ENCODE peak calls at places on chromosomes 16 and 17, in nine cellular contexts. N is body of pancreas, I is breast epithelium, W is transverse colon, C is tibial nerve, M is upper lobe of left lung, Q is sigmoid colon, J is esophagus squamous epithelium, H is spleen. K is an unnamed sample. For H3K9me3, the result is how much of the 10 kb centered on the place peaks cover.

GRCh38 chr16:78608305-78608776 is 508.9 kb downstream of the WWOX start:
- DNase-seq in N (no peak), I (no peak), W (peak), C (no peak), M (no peak), Q (peak), J (no peak), H (no peak), K (peak)

GRCh38 chr17:8865385-8865784 is 2.1 kb downstream of the PIK3R6 start:
- DNase-seq in N (no peak), I (no peak), W (no peak), C (no peak), M (no peak), Q (no peak), J (no peak), H (no peak), K (no peak)

GRCh38 chr17:18988546-18989173 is 15.9 kb downstream of the FAM83G start:
- DNase-seq in N (peak), I (no peak), W (peak), C (no peak), M (peak), Q (no peak), J (no peak), H (no peak), K (no peak)

GRCh38 chr16:13291934-13292333 is 390.5 kb downstream of the SHISA9 start:
- DNase-seq in N (no peak), I (no peak), W (no peak), C (no peak), M (no peak), Q (no peak), J (no peak), H (no peak), K (no peak)

GRCh38 chr16:88442811-88443576 is 10.1 kb upstream of the ZFPM1 start:
- DNase-seq in N (peak), I (peak), W (peak), C (peak), M (peak), Q (peak), J (no peak), H (peak), K (peak)

GRCh38 chr17:77424585-77425344 is 284.0 kb downstream of the SEC14L1 start:
- DNase-seq in N (peak), I (peak), W (peak), C (peak), M (peak), Q (peak), J (no peak), H (peak), K (peak)

GRCh38 chr17:61208301-61209098 is 191.1 kb upstream of the TBX2 start:
- DNase-seq in N (no peak), I (no peak), W (no peak), C (no peak), M (no peak), Q (no peak), J (no peak), H (no peak), K (no peak)

GRCh38 chr17:37792787-37793186 is 47.9 kb upstream of the HNF1B start:
- DNase-seq in N (no peak), I (no peak), W (no peak), C (no peak), M (no peak), Q (no peak), J (no peak), H (no peak), K (no peak)

GRCh38 chr16:87330646-87331045 is 13.5 kb upstream of the C16orf95 start:
- DNase-seq in N (no peak), I (no peak), W (no peak), C (no peak), M (peak), Q (no peak), J (no peak), H (peak), K (no peak)

GRCh38 chr17:77963441-77963840 is 4.9 kb downstream of the TNRC6C start:
- DNase-seq in N (peak), I (peak), W (peak), C (peak), M (no peak), Q (peak), J (no peak), H (no peak), K (no peak)

GRCh38 chr17:74008196-74008595 is 195.3 kb upstream of the RPL38 start:
- DNase-seq in N (no peak), I (no peak), W (peak), C (no peak), M (no peak), Q (no peak), J (no peak), H (no peak), K (no peak)

GRCh38 chr16:82452002-82452741 is 174.6 kb upstream of the CDH13 start:
- DNase-seq in N (no peak), I (no peak), W (no peak), C (no peak), M (no peak), Q (no peak), J (no peak), H (no peak), K (no peak)

GRCh38 chr17:13931752-13932477 is 137.4 kb upstream of the COX10 start:
- DNase-seq in N (peak), I (peak), W (peak), C (peak), M (no peak), Q (peak), J (peak), H (peak), K (peak)

GRCh38 chr16:54026456-54026855 is 260.1 kb downstream of the IRX3 start:
- DNase-seq in N (no peak), I (no peak), W (no peak), C (no peak), M (no peak), Q (no peak), J (no peak), H (no peak), K (no peak)

GRCh38 chr17:45641541-45641940 is 142.6 kb upstream of the CRHR1 start:
- DNase-seq in N (no peak), I (no peak), W (no peak), C (no peak), M (peak), Q (no peak), J (no peak), H (no peak), K (no peak)

GRCh38 chr17:79224903-79225302 is 150.3 kb downstream of the ENGASE start:
- DNase-seq in N (no peak), I (no peak), W (no peak), C (no peak), M (no peak), Q (no peak), J (no peak), H (no peak), K (no peak)

GRCh38 chr16:88292007-88292940 is 90.5 kb upstream of the ZNF469 start:
- DNase-seq in N (no peak), I (no peak), W (no peak), C (no peak), M (no peak), Q (no peak), J (no peak), H (peak), K (no peak)

GRCh38 chr17:10661377-10661906 is 4.3 kb upstream of the MYH3 start:
- DNase-seq in N (no peak), I (no peak), W (no peak), C (no peak), M (no peak), Q (no peak), J (no peak), H (no peak), K (no peak)

GRCh38 chr16:85687651-85688471 is 893 bp downstream of the GINS2 start:
- DNase-seq in N (no peak), I (no peak), W (peak), C (no peak), M (peak), Q (no peak), J (no peak), H (peak), K (no peak)

GRCh38 chr17:17779015-17779611 is 57.7 kb downstream of the SREBF1 start:
- DNase-seq in N (no peak), I (no peak), W (no peak), C (no peak), M (no peak), Q (no peak), J (no peak), H (no peak), K (peak)
- H3K27ac ChIP-seq in N (peak), I (peak), W (peak), C (peak), M (peak), Q (peak), J (peak), H (no peak), K (peak)

GRCh38 chr17:80261159-80261894 is 675 bp downstream of the RNF213 start:
- DNase-seq in N (peak), I (peak), W (peak), C (peak), M (peak), Q (peak), J (no peak), H (peak), K (peak)
- TF ChIP-seq POLR2A in N (peak), I (no peak), W (peak), C (no peak), M (no peak), Q (no peak), J (no peak), H (no peak), K (no peak)

GRCh38 chr17:22142091-22142490 is 449.8 kb downstream of the KCNJ18 start:
- DNase-seq in N (no peak), I (no peak), W (no peak), C (no peak), M (no peak), Q (no peak), J (no peak), H (no peak), K (no peak)

DNA sequence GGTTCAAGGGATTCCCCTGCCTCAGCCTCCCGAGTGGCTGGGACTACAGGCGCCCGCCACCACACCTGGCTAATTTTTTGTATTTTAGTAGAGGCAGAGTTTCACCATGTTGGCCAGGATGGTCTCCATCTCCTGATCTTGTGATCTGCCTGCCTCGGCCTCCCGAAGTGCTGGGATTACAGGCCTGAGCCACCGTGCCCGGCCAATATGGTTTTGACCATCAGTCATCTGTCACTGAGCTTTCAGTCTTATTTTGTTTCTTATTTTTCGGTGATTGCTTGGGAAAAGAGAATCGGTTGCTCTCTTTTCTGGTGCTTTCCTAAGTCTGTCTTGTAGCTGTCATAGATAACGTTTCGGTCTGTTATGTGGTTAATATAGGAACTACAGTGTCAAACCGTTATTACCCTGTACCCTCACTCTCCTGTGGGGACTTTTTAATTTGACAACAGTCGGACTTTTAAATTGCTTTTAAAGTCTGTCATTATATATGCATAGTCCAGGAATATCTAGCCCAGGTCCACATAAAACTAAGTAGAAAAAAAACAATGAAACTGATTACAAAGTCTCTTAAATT is 453.4 kb downstream of the KCNJ18 start:
- DNase-seq in N (no peak), I (no peak), W (no peak), C (no peak), M (peak), Q (no peak), J (no peak), H (no peak), K (no peak)
- H3K9me3 ChIP-seq in N (under half), I (under half), W (under half), C (under half), M (under half), Q (under half), J (under half), H (under half), K (under half)

DNA sequence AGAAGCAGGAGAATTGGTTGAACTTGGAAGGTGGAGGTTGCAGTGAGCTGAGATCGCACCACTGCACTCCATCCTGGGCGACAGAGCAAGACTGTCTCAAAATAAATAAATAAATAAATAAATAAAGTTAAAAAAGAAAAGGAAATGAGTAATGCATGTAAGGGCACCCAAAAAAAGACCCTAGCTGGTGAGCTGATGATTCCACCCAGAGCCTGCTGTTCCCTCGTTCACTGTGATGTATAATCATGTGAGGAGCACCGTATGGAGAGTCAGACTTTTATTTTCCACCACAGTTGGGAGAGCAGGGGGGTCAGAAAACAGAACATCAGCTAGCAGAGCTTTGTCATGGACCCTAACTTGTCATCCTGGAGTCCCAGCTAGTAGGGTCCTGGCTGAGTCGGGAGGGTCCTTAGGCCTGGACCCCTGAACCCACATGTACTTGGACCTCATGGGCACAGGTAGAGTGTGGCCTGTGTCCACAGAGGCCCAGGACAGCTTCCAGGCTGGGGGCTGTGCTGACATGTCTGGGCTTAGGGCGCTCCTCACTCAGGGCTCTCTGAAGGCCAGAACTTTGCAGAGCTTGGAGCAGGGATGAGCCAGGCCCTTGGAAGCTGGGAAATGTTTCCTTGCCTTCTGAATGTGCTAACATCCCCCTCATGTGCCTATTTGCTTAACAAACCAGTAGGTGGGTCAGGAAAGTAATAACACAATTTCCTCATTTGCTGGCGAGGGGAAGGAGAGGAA is 18.8 kb upstream of the LASP1NB start:
- DNase-seq in N (no peak), I (no peak), W (no peak), C (no peak), M (no peak), Q (no peak), J (no peak), H (no peak), K (no peak)
- H3K27ac ChIP-seq in N (no peak), I (peak), W (no peak), C (peak), M (peak), Q (no peak), J (peak), H (peak), K (peak)

DNA sequence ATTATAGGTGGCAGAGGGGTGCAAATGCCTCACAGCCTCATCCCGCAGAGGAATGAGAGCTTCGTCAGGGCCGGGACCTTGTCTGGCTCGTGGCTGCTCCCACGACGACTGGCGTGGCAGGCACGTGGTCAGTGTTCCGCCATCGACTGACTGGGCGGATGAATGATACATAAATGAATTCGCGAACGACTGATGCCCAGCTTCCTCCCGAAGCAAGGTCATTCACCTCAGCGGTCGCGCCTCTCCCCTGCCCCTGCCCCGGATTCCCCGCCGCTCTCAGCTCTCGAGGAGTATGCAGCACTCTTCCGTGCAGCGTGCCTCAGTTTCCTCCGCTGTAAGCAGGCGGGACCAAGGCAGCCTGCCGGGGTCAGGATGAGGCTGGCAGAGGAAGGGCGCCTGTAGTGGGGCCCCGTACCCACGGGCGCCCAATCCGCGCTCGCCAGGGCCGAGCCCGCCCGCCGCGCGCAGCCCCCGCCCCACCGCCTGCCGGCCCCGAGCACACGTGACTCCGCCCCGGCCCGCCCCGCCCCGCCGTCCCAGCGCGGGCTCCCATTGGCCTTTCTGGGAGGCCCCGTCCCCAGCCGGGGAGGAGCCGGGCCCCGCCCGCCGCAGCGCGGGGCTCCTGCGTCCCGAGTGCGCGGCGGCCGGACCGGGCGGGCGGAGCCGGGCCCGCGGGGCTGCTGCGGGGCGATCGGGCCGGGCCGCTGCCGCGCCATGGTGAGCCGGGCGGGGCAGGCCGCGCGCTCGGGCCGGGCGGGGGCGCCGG is at the start of gene SNN:
- DNase-seq in N (peak), I (peak), W (peak), C (peak), M (peak), Q (peak), J (no peak), H (peak), K (peak)
- TF ChIP-seq POLR2A in N (peak), I (no peak), W (no peak), C (peak), M (no peak), Q (no peak), J (no peak), H (no peak), K (peak)

K was measured in uterus.